ENCODE peak calls at places on chromosome 1, in five cellular contexts. C, Q, B, N and A are unnamed samples.

GRCh38 chr1:204157942-204158341 is 6.1 kb upstream of the ETNK2 start:
- DNase-seq in C (no peak), Q (no peak), B (no peak), N (no peak), A (no peak)

GRCh38 chr1:244830639-244831038 is 4.8 kb upstream of the COX20 start:
- DNase-seq in C (no peak), Q (no peak), B (no peak), N (no peak), A (no peak)

GRCh38 chr1:186722711-186723309 is 42.6 kb upstream of the PTGS2 start:
- DNase-seq in C (no peak), Q (peak; percentile 63), B (no peak), N (no peak), A (no peak)

GRCh38 chr1:167136191-167136614 is 42.3 kb downstream of the STYXL2 start:
- DNase-seq in C (no peak), Q (peak; percentile 80), B (no peak), N (peak; percentile 54), A (no peak)

GRCh38 chr1:241902376-241903067 is 54.5 kb downstream of the EXO1 start:
- DNase-seq in C (no peak), Q (peak; percentile 19), B (no peak), N (peak; percentile 25), A (no peak)

GRCh38 chr1:212070720-212071302 is 35.3 kb downstream of the DTL start:
- DNase-seq in C (no peak), Q (peak; percentile 35), B (no peak), N (no peak), A (no peak)

GRCh38 chr1:225670806-225671733 is 18.1 kb upstream of the ENAH start:
- DNase-seq in C (no peak), Q (peak; percentile 32), B (no peak), N (no peak), A (no peak)

GRCh38 chr1:15242766-15243165 is 4.3 kb upstream of the FHAD1 start:
- DNase-seq in C (no peak), Q (no peak), B (no peak), N (no peak), A (no peak)

GRCh38 chr1:67524143-67525052 is 94.2 kb upstream of the SERBP1 start:
- DNase-seq in C (no peak), Q (peak; percentile 18), B (no peak), N (no peak), A (no peak)

GRCh38 chr1:191343816-191344215 is 814.4 kb upstream of the RGS18 start:
- DNase-seq in C (no peak), Q (peak; percentile 78), B (no peak), N (no peak), A (no peak)

GRCh38 chr1:246281639-246282038 is 225.4 kb downstream of the SMYD3 start:
- DNase-seq in C (no peak), Q (no peak), B (no peak), N (no peak), A (no peak)

GRCh38 chr1:8239306-8240023 is 78.4 kb upstream of the SLC45A1 start:
- DNase-seq in C (no peak), Q (peak; percentile 57), B (no peak), N (no peak), A (no peak)

GRCh38 chr1:245686006-245686405 is 531.2 kb downstream of the KIF26B start:
- DNase-seq in C (no peak), Q (no peak), B (no peak), N (no peak), A (no peak)

GRCh38 chr1:208757846-208758245 is 513.7 kb upstream of the PLXNA2 start:
- DNase-seq in C (no peak), Q (no peak), B (no peak), N (no peak), A (no peak)

GRCh38 chr1:32967863-32968571 is 3.4 kb upstream of the RNF19B start:
- DNase-seq in C (no peak), Q (no peak), B (no peak), N (no peak), A (no peak)

GRCh38 chr1:31479801-31480200 is 66.8 kb downstream of the SERINC2 start:
- DNase-seq in C (no peak), Q (no peak), B (no peak), N (no peak), A (no peak)